ENCODE peak calls at places on chromosomes 12 and 14, in five cellular contexts. G is hepatocyte, Q is neural progenitor cell, T is GM23338, O is GM23248. C is an unnamed sample. For H4K20me1, the result is how much of the 10 kb centered on the place peaks cover.

GRCh38 chr12:63124778-63125177 is 26.2 kb downstream of the AVPR1A start:
- DNase-seq in Q (no peak), G (no peak), O (peak), T (no peak), C (no peak)

GRCh38 chr12:11981174-11981733 is 89.5 kb upstream of the BCL2L14 start:
- DNase-seq in G (no peak), O (peak), T (no peak), Q (no peak), C (no peak)

GRCh38 chr12:6278439-6279255 is 31.8 kb upstream of the PLEKHG6 start:
- DNase-seq in O (peak), Q (peak), T (peak), G (peak), C (peak)

GRCh38 chr12:75833268-75833667 is 198.3 kb downstream of the PHLDA1 start:
- DNase-seq in O (no peak), T (no peak), G (no peak), Q (no peak), C (no peak)

GRCh38 chr12:69059465-69060457 is 126.8 kb upstream of the CPM start:
- DNase-seq in T (no peak), G (no peak), O (peak), Q (no peak), C (no peak)

GRCh38 chr12:117854339-117855012 is 114.3 kb downstream of the KSR2 start:
- DNase-seq in G (peak), O (peak), T (peak), Q (peak), C (peak)

GRCh38 chr12:92649511-92650227 is 53.1 kb upstream of the PLEKHG7 start:
- DNase-seq in G (peak), T (peak), Q (peak), O (peak), C (peak)

GRCh38 chr14:22737052-22737451 is 29.4 kb upstream of the OXA1L start:
- DNase-seq in Q (no peak), T (no peak), O (no peak), G (no peak), C (no peak)

GRCh38 chr12:92133795-92134637 is 11.6 kb downstream of the BTG1 start:
- DNase-seq in O (no peak), T (no peak), Q (no peak), G (no peak), C (no peak)

GRCh38 chr12:112537710-112538396 is 119.1 kb downstream of the PTPN11 start:
- DNase-seq in G (peak), T (peak), O (no peak), Q (peak), C (no peak)

GRCh38 chr12:53985900-53986685 is 1.1 kb downstream of the HOXC10 start:
- DNase-seq in Q (no peak), O (peak), T (peak), G (no peak), C (no peak)

GRCh38 chr12:68240975-68241374 is 12.4 kb downstream of the IL22 start:
- DNase-seq in G (peak), Q (no peak), O (peak), T (no peak), C (no peak)

GRCh38 chr14:69012251-69012953 is 33.3 kb upstream of the ACTN1 start:
- DNase-seq in G (no peak), T (no peak), Q (no peak), O (peak), C (no peak)

GRCh38 chr12:57993030-57993429 is 51.7 kb downstream of the ATP23 start:
- DNase-seq in T (peak), G (no peak), O (peak), Q (no peak), C (peak)

GRCh38 chr12:115177899-115178298 is 493.9 kb upstream of the TBX3 start:
- DNase-seq in G (no peak), O (no peak), T (no peak), Q (no peak), C (no peak)

GRCh38 chr12:45543887-45544286 is 185.6 kb upstream of the ARID2 start:
- DNase-seq in Q (peak), T (peak), O (peak), G (peak), C (peak)

GRCh38 chr14:21095430-21096205 is 2.8 kb downstream of the ZNF219 start:
- DNase-seq in Q (peak), G (no peak), O (peak), T (peak), C (no peak)

GRCh38 chr14:28157887-28158791 is 608.4 kb upstream of the FOXG1 start:
- DNase-seq in G (no peak), T (no peak), Q (no peak), O (no peak), C (peak)

GRCh38 chr14:39368261-39368959 is 63.8 kb downstream of the FBXO33 start:
- DNase-seq in O (peak), Q (peak), G (peak), T (peak), C (peak)

GRCh38 chr12:76284816-76285750 is 63.1 kb downstream of the BBS10 start:
- DNase-seq in O (peak), Q (no peak), T (peak), G (peak), C (no peak)

GRCh38 chr12:32477714-32478113 is 78.4 kb downstream of the FGD4 start:
- DNase-seq in G (no peak), O (no peak), T (no peak), Q (no peak), C (no peak)

GRCh38 chr12:66107451-66107915 is 23.1 kb downstream of the LLPH start:
- DNase-seq in T (peak), G (peak), Q (peak), O (peak), C (peak)

GRCh38 chr12:131753757-131754156 is 42.9 kb downstream of the SFSWAP start:
- DNase-seq in Q (no peak), G (no peak), T (no peak), O (no peak), C (no peak)

GRCh38 chr14:97592341-97592980 is 795.3 kb downstream of the VRK1 start:
- DNase-seq in O (no peak), G (no peak), T (no peak), Q (no peak), C (no peak)

GRCh38 chr12:127487031-127487430 is 779.9 kb upstream of the TMEM132C start:
- DNase-seq in Q (no peak), G (no peak), O (no peak), T (no peak), C (no peak)

GRCh38 chr14:94649543-94650443 is 37.6 kb downstream of the SERPINA3 start:
- DNase-seq in G (no peak), O (no peak), T (no peak), Q (no peak), C (no peak)

GRCh38 chr12:104011265-104011664 is 38.7 kb downstream of the GLT8D2 start:
- DNase-seq in G (no peak), O (peak), T (no peak), Q (no peak), C (no peak)

GRCh38 chr12:52517005-52517835 is 3.0 kb downstream of the KRT5 start:
- DNase-seq in O (no peak), G (no peak), T (no peak), Q (no peak), C (no peak)

GRCh38 chr12:52617403-52617785 is 965 bp downstream of the KRT73 start:
- DNase-seq in O (no peak), T (no peak), G (no peak), Q (no peak), C (no peak)

GRCh38 chr12:75853621-75854020 is 178.0 kb downstream of the PHLDA1 start:
- DNase-seq in O (no peak), T (no peak), Q (peak), G (no peak), C (no peak)

GRCh38 chr14:65832431-65833253 is 420.1 kb downstream of the FUT8 start:
- DNase-seq in Q (peak), O (peak), G (no peak), T (peak), C (peak)

DNA sequence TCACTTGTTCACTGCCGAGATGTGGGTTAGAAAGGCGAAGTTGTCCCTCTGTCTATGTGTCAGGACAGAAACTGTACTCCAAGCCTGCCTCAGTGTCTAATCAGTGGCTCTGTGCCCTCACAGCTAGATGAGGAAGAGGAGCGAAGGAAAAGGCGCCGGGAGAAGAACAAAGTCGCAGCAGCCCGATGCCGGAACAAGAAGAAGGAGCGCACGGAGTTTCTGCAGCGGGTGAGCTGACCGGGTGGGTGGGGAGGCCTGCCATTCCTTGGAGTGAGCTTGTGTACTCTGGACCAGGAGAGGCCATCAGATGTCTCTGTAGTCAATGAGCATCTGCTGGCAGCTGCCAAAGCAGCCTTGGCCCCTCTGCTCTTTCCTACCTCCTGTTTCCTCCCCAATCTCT is 33.5 kb downstream of the JDP2 start:
- DNase-seq in G (no peak), Q (no peak), T (no peak), O (no peak), C (no peak)
- H4K20me1 ChIP-seq in G (under half), Q (under half), T (under half), O (under half), C (under half)

GRCh38 chr12:1197264-1198018 is 206.4 kb downstream of the ERC1 start:
- DNase-seq in G (no peak), T (no peak), Q (no peak), O (peak), C (no peak)
- H4K20me1 ChIP-seq in G (under half), T (under half), Q (under half), O (under half), C (under half)

GRCh38 chr14:103000291-103000921 is 56.9 kb downstream of the CDC42BPB start:
- DNase-seq in Q (no peak), G (no peak), O (no peak), T (no peak), C (no peak)

GRCh38 chr14:103001226-103001625 is 56.1 kb downstream of the CDC42BPB start:
- DNase-seq in T (no peak), G (no peak), O (no peak), Q (no peak), C (no peak)

GRCh38 chr14:103002578-103003350 is 54.6 kb downstream of the CDC42BPB start:
- DNase-seq in Q (no peak), G (no peak), T (peak), O (no peak), C (peak)

GRCh38 chr14:103003351-103003615 is 54.1 kb downstream of the CDC42BPB start:
- DNase-seq in G (no peak), O (no peak), Q (no peak), T (no peak), C (no peak)

GRCh38 chr14:103001651-103002396 is 55.5 kb downstream of the CDC42BPB start:
- DNase-seq in O (no peak), T (no peak), G (no peak), Q (no peak), C (peak)
- H4K20me1 ChIP-seq in O (under half), T (under half), G (under half), Q (under half), C (under half)

GRCh38 chr12:116189692-116190091 is 87.8 kb downstream of the MED13L start:
- DNase-seq in T (no peak), G (no peak), O (no peak), Q (no peak), C (no peak)
- H4K20me1 ChIP-seq in T (under half), G (half or more), O (under half), Q (half or more), C (under half)

GRCh38 chr14:103026988-103027387 is 30.4 kb downstream of the CDC42BPB start:
- DNase-seq in O (no peak), Q (no peak), T (no peak), G (no peak), C (no peak)
- H4K20me1 ChIP-seq in O (under half), Q (under half), T (half or more), G (half or more), C (under half)